ENCODE peak calls at places on chromosomes 4 and X, in four cellular contexts. R is IMR-90, A is NCI-H1930, W is fibroblast of the conjunctiva. B is an unnamed sample.
A peak's percentile ranks its signal among the peaks of the same experiment; 100 is the strongest.

GRCh38 chr4:102429553-102429952 is 71.6 kb upstream of the NFKB1 start:
- DNase-seq in R (peak; percentile 75), A (no peak), W (no peak), B (no peak)

GRCh38 chrX:46263494-46263893 is 281.7 kb downstream of the ZNF674 start:
- DNase-seq in R (no peak), A (no peak), W (no peak), B (no peak)

GRCh38 chr4:145909331-145909730 is 29.3 kb downstream of the ZNF827 start:
- DNase-seq in R (no peak), A (no peak), W (no peak), B (no peak)

GRCh38 chrX:580020-580419 is 50.6 kb upstream of the SHOX start:
- DNase-seq in R (no peak), A (no peak), W (no peak), B (no peak)

GRCh38 chrX:100863326-100863854 is 10.8 kb downstream of the NOX1 start:
- DNase-seq in R (no peak), A (no peak), W (no peak), B (no peak)

GRCh38 chr4:54322817-54323417 is 93.8 kb downstream of the PDGFRA start:
- DNase-seq in R (peak; percentile 59), A (peak; percentile 92), W (peak; percentile 34), B (peak; percentile 1)

GRCh38 chr4:86816463-86817107 is 32.6 kb downstream of the SLC10A6 start:
- DNase-seq in R (peak; percentile 24), A (no peak), W (peak; percentile 88), B (no peak)

GRCh38 chrX:13690836-13691235 is 1.9 kb downstream of the RAB9A start:
- DNase-seq in R (no peak), A (no peak), W (no peak), B (no peak)

GRCh38 chrX:139766545-139766983 is 58.6 kb upstream of the MCF2 start:
- DNase-seq in R (no peak), A (no peak), W (no peak), B (no peak)

GRCh38 chr4:183746305-183747229 is 87.5 kb downstream of the TRAPPC11 start:
- DNase-seq in R (peak; percentile 6), A (no peak), W (no peak), B (no peak)

GRCh38 chr4:119581480-119581879 is 47.1 kb downstream of the PDE5A start:
- DNase-seq in R (no peak), A (no peak), W (no peak), B (no peak)

GRCh38 chr4:155543126-155543765 is 123.4 kb upstream of the GUCY1A1 start:
- DNase-seq in R (peak; percentile 83), A (no peak), W (no peak), B (no peak)

GRCh38 chr4:149522031-149522430 is 293.6 kb downstream of the IQCM start:
- DNase-seq in R (no peak), A (no peak), W (no peak), B (no peak)

GRCh38 chrX:53251307-53251706 is 26.3 kb upstream of the KDM5C start:
- DNase-seq in R (peak; percentile 55), A (no peak), W (no peak), B (no peak)

GRCh38 chr4:140995058-140995457 is 138.2 kb downstream of the RNF150 start:
- DNase-seq in R (no peak), A (no peak), W (no peak), B (no peak)

GRCh38 chr4:21858971-21859370 is 89.6 kb downstream of the KCNIP4 start:
- DNase-seq in R (peak; percentile 60), A (no peak), W (peak; percentile 4), B (no peak)

GRCh38 chr4:9785926-9786325 is 4.5 kb downstream of the DRD5 start:
- DNase-seq in R (no peak), A (no peak), W (no peak), B (no peak)

GRCh38 chrX:93637591-93637990 is 35.8 kb downstream of the NAP1L3 start:
- DNase-seq in R (no peak), A (no peak), W (no peak), B (no peak)

GRCh38 chr4:1427010-1427409 is 20.8 kb upstream of the NKX1-1 start:
- DNase-seq in R (no peak), A (no peak), W (no peak), B (no peak)

GRCh38 chrX:66163849-66164401 is at the start of gene HEPH:
- DNase-seq in R (peak; percentile 34), A (no peak), W (no peak), B (no peak)

GRCh38 chr4:153564630-153565525 is 98.7 kb downstream of the TMEM131L start:
- DNase-seq in R (peak; percentile 60), A (no peak), W (no peak), B (no peak)

GRCh38 chr4:77852892-77853495 is 9.6 kb upstream of the MRPL1 start:
- DNase-seq in R (no peak), A (no peak), W (no peak), B (peak; percentile 47)

GRCh38 chr4:55675196-55675793 is 39.2 kb upstream of the NMU start:
- DNase-seq in R (no peak), A (no peak), W (no peak), B (no peak)

GRCh38 chr4:79366422-79366821 is 40.6 kb upstream of the NAA11 start:
- DNase-seq in R (no peak), A (no peak), W (no peak), B (no peak)

GRCh38 chrX:72020204-72020603 is 109.6 kb downstream of the NHSL2 start:
- DNase-seq in R (no peak), A (no peak), W (no peak), B (no peak)

GRCh38 chr4:6539009-6539764 is 35.8 kb upstream of the MAN2B2 start:
- DNase-seq in R (no peak), A (no peak), W (no peak), B (no peak)

GRCh38 chrX:17553451-17553850 is 178.5 kb downstream of the NHS start:
- DNase-seq in R (peak; percentile 70), A (no peak), W (no peak), B (no peak)

GRCh38 chrX:22462959-22463358 is 190.2 kb downstream of the CBLL2 start:
- DNase-seq in R (no peak), A (no peak), W (no peak), B (no peak)

GRCh38 chrX:153880440-153880815 is 5.5 kb downstream of the L1CAM start:
- DNase-seq in R (no peak), A (no peak), W (no peak), B (no peak)

GRCh38 chr4:11543710-11544109 is 115.0 kb upstream of the HS3ST1 start:
- DNase-seq in R (peak; percentile 83), A (no peak), W (no peak), B (no peak)

GRCh38 chrX:143768976-143769375 is 48.4 kb upstream of the SPANXN2 start:
- DNase-seq in R (no peak), A (no peak), W (no peak), B (no peak)

B was measured in effector CD8-positive, alpha-beta T cell.